ENCODE peak calls at places on chromosomes 6 and 20, in ten cellular contexts. H, T, Y, M, C, X, Z, E, V and S are unnamed samples.

GRCh38 chr6:138569970-138570715 is 70.8 kb upstream of the NHSL1 start:
- DNase-seq in H (no peak), T (peak), Y (no peak), M (no peak), C (no peak), X (no peak), Z (no peak), E (no peak), V (no peak), S (no peak)

GRCh38 chr20:10474606-10475184 is 39.6 kb downstream of the SLX4IP start:
- DNase-seq in H (no peak), T (no peak), Y (no peak), M (no peak), C (no peak), X (no peak), Z (no peak), E (no peak), V (no peak), S (no peak)

GRCh38 chr6:11323666-11324452 is 91.4 kb upstream of the NEDD9 start:
- DNase-seq in H (no peak), T (no peak), Y (no peak), M (peak), C (no peak), X (no peak), Z (no peak), E (no peak), V (no peak), S (no peak)

GRCh38 chr6:56346958-56347357 is 99.6 kb upstream of the COL21A1 start:
- DNase-seq in H (no peak), T (no peak), Y (no peak), M (no peak), C (no peak), X (no peak), Z (no peak), E (no peak), V (no peak), S (no peak)

GRCh38 chr6:19465240-19465639 is 371.9 kb upstream of the ID4 start:
- DNase-seq in H (no peak), T (no peak), Y (no peak), M (no peak), C (no peak), X (peak), Z (no peak), E (no peak), V (no peak), S (no peak)

GRCh38 chr6:148491638-148492210 is 149.1 kb downstream of the SASH1 start:
- DNase-seq in H (no peak), T (peak), Y (no peak), M (no peak), C (no peak), X (no peak), Z (no peak), E (no peak), V (no peak), S (no peak)

GRCh38 chr6:83057705-83058321 is 7.8 kb downstream of the UBE3D start:
- DNase-seq in H (peak), T (no peak), Y (peak), M (peak), C (peak), X (peak), Z (peak), E (peak), V (no peak), S (peak)

GRCh38 chr6:17527076-17527475 is 73.0 kb upstream of the FAM8A1 start:
- DNase-seq in H (no peak), T (no peak), Y (no peak), M (no peak), C (no peak), X (no peak), Z (no peak), E (no peak), V (no peak), S (no peak)

GRCh38 chr20:47278907-47279348 is 77.6 kb downstream of the ZMYND8 start:
- DNase-seq in H (no peak), T (no peak), Y (no peak), M (no peak), C (peak), X (no peak), Z (no peak), E (no peak), V (no peak), S (no peak)

GRCh38 chr6:13643125-13643524 is 28.0 kb downstream of the NOL7 start:
- DNase-seq in H (no peak), T (no peak), Y (no peak), M (no peak), C (no peak), X (no peak), Z (no peak), E (no peak), V (no peak), S (no peak)

GRCh38 chr20:19777311-19777710 is 19.3 kb downstream of the RIN2 start:
- DNase-seq in H (no peak), T (no peak), Y (no peak), M (no peak), C (no peak), X (no peak), Z (no peak), E (no peak), V (no peak), S (no peak)

GRCh38 chr20:44706371-44707258 is 8.6 kb upstream of the CCN5 start:
- DNase-seq in H (no peak), T (no peak), Y (peak), M (no peak), C (peak), X (no peak), Z (no peak), E (no peak), V (no peak), S (no peak)